ENCODE peak calls at places on chromosome 18, in five cellular contexts. One of them, this sample, is unnamed.

GRCh38 chr18:25630682-25631081 is 278.7 kb upstream of the ZNF521 start:
- DNase-seq in lower lobe of right lung: no peak
- DNase-seq in HT1080: no peak
- DNase-seq in colonic mucosa: no peak
- DNase-seq in GM03348: no peak
- DNase-seq in this sample: no peak

GRCh38 chr18:25786778-25787177 is 303.6 kb downstream of the SS18 start:
- DNase-seq in lower lobe of right lung: no peak
- DNase-seq in HT1080: peak; percentile 94
- DNase-seq in colonic mucosa: no peak
- DNase-seq in GM03348: peak; percentile 66
- DNase-seq in this sample: no peak

GRCh38 chr18:65257157-65257556 is 493.7 kb upstream of the CDH7 start:
- DNase-seq in lower lobe of right lung: no peak
- DNase-seq in HT1080: no peak
- DNase-seq in colonic mucosa: no peak
- DNase-seq in GM03348: no peak
- DNase-seq in this sample: no peak

GRCh38 chr18:48581206-48581605 is 42.4 kb downstream of the CTIF start:
- DNase-seq in lower lobe of right lung: no peak
- DNase-seq in HT1080: no peak
- DNase-seq in colonic mucosa: no peak
- DNase-seq in GM03348: no peak
- DNase-seq in this sample: no peak

GRCh38 chr18:54127759-54128378 is 96.6 kb downstream of the MBD2 start:
- DNase-seq in lower lobe of right lung: no peak
- DNase-seq in HT1080: peak; percentile 49
- DNase-seq in colonic mucosa: peak; percentile 31
- DNase-seq in GM03348: peak; percentile 71
- DNase-seq in this sample: peak; percentile 3

GRCh38 chr18:31941010-31941809 is 1.7 kb downstream of the TRAPPC8 start:
- DNase-seq in lower lobe of right lung: no peak
- DNase-seq in HT1080: no peak
- DNase-seq in colonic mucosa: no peak
- DNase-seq in GM03348: no peak
- DNase-seq in this sample: no peak

GRCh38 chr18:63451774-63452173 is 25.0 kb upstream of the SERPINB5 start:
- DNase-seq in lower lobe of right lung: no peak
- DNase-seq in HT1080: no peak
- DNase-seq in colonic mucosa: peak; percentile 68
- DNase-seq in GM03348: no peak
- DNase-seq in this sample: no peak

GRCh38 chr18:79850731-79851130 is 53.0 kb downstream of the KCNG2 start:
- DNase-seq in lower lobe of right lung: no peak
- DNase-seq in HT1080: no peak
- DNase-seq in colonic mucosa: no peak
- DNase-seq in GM03348: no peak
- DNase-seq in this sample: no peak

GRCh38 chr18:39414009-39414700 is 1848.6 kb upstream of the CELF4 start:
- DNase-seq in lower lobe of right lung: no peak
- DNase-seq in HT1080: peak; percentile 93
- DNase-seq in colonic mucosa: no peak
- DNase-seq in GM03348: peak; percentile 5
- DNase-seq in this sample: no peak

GRCh38 chr18:49510393-49511115 is 23.5 kb upstream of the C18orf32 start:
- DNase-seq in lower lobe of right lung: no peak
- DNase-seq in HT1080: peak; percentile 52
- DNase-seq in colonic mucosa: peak; percentile 50
- DNase-seq in GM03348: peak; percentile 81
- DNase-seq in this sample: peak; percentile 14

GRCh38 chr18:811192-812122 is 585 bp downstream of the YES1 start:
- DNase-seq in lower lobe of right lung: peak; percentile 73
- DNase-seq in HT1080: no peak
- DNase-seq in colonic mucosa: peak; percentile 65
- DNase-seq in GM03348: peak; percentile 64
- DNase-seq in this sample: no peak

GRCh38 chr18:57547260-57547659 is 39.2 kb downstream of the FECH start:
- DNase-seq in lower lobe of right lung: no peak
- DNase-seq in HT1080: no peak
- DNase-seq in colonic mucosa: no peak
- DNase-seq in GM03348: no peak
- DNase-seq in this sample: no peak

GRCh38 chr18:33711514-33711913 is 133.5 kb downstream of the ASXL3 start:
- DNase-seq in lower lobe of right lung: no peak
- DNase-seq in HT1080: no peak
- DNase-seq in colonic mucosa: no peak
- DNase-seq in GM03348: no peak
- DNase-seq in this sample: no peak

This sample was measured in NCI-H1048.